ENCODE peak calls at places on chromosomes 5 and 9, in eight cellular contexts. One of them, this sample, is unnamed.

GRCh38 chr5:174692982-174693422 is 31.4 kb upstream of the MSX2 start:
- DNase-seq in activated T-helper 1 cell treated with anti-CD3 and anti-CD28 coated beads, Interleukin-2, amount 50 U/mL, for 16 hours: no peak
- DNase-seq in endothelial cell: peak
- DNase-seq in NCI-H1092 treated with DMSO at 0.1 percent for 48 hours: no peak
- DNase-seq in NCI-H2081: no peak
- DNase-seq in left ventricle myocardium inferior: no peak
- DNase-seq in M059J: no peak
- DNase-seq in tibial artery: no peak
- DNase-seq in this sample: no peak

GRCh38 chr9:38263534-38263933 is 129.0 kb upstream of the ALDH1B1 start:
- DNase-seq in M059J: peak
- DNase-seq in activated T-helper 1 cell treated with anti-CD3 and anti-CD28 coated beads, Interleukin-2, amount 50 U/mL, for 16 hours: no peak
- DNase-seq in NCI-H2081: no peak
- DNase-seq in NCI-H1092 treated with DMSO at 0.1 percent for 48 hours: peak
- DNase-seq in left ventricle myocardium inferior: no peak
- DNase-seq in endothelial cell: no peak
- DNase-seq in tibial artery: no peak
- DNase-seq in this sample: peak

GRCh38 chr9:133141833-133142594 is 21.0 kb upstream of the RALGDS start:
- DNase-seq in NCI-H2081: peak
- DNase-seq in endothelial cell: no peak
- DNase-seq in left ventricle myocardium inferior: peak
- DNase-seq in NCI-H1092 treated with DMSO at 0.1 percent for 48 hours: peak
- DNase-seq in activated T-helper 1 cell treated with anti-CD3 and anti-CD28 coated beads, Interleukin-2, amount 50 U/mL, for 16 hours: peak
- DNase-seq in M059J: no peak
- DNase-seq in tibial artery: no peak
- DNase-seq in this sample: no peak

GRCh38 chr5:175895701-175896102 is 24.3 kb downstream of the CPLX2 start:
- DNase-seq in M059J: peak
- DNase-seq in activated T-helper 1 cell treated with anti-CD3 and anti-CD28 coated beads, Interleukin-2, amount 50 U/mL, for 16 hours: no peak
- DNase-seq in left ventricle myocardium inferior: no peak
- DNase-seq in tibial artery: no peak
- DNase-seq in endothelial cell: no peak
- DNase-seq in NCI-H2081: no peak
- DNase-seq in NCI-H1092 treated with DMSO at 0.1 percent for 48 hours: no peak
- DNase-seq in this sample: no peak

GRCh38 chr9:128632486-128632885 is 24.2 kb downstream of the DYNC2I2 start:
- DNase-seq in NCI-H2081: no peak
- DNase-seq in NCI-H1092 treated with DMSO at 0.1 percent for 48 hours: no peak
- DNase-seq in endothelial cell: no peak
- DNase-seq in tibial artery: no peak
- DNase-seq in activated T-helper 1 cell treated with anti-CD3 and anti-CD28 coated beads, Interleukin-2, amount 50 U/mL, for 16 hours: no peak
- DNase-seq in left ventricle myocardium inferior: no peak
- DNase-seq in M059J: no peak
- DNase-seq in this sample: no peak

GRCh38 chr5:139294372-139295165 is 1.0 kb downstream of the MATR3 start:
- DNase-seq in M059J: peak
- DNase-seq in activated T-helper 1 cell treated with anti-CD3 and anti-CD28 coated beads, Interleukin-2, amount 50 U/mL, for 16 hours: peak
- DNase-seq in endothelial cell: peak
- DNase-seq in NCI-H2081: peak
- DNase-seq in left ventricle myocardium inferior: peak
- DNase-seq in NCI-H1092 treated with DMSO at 0.1 percent for 48 hours: peak
- DNase-seq in tibial artery: peak
- DNase-seq in this sample: no peak

GRCh38 chr9:83007521-83008300 is 55.2 kb downstream of the RASEF start:
- DNase-seq in activated T-helper 1 cell treated with anti-CD3 and anti-CD28 coated beads, Interleukin-2, amount 50 U/mL, for 16 hours: no peak
- DNase-seq in left ventricle myocardium inferior: no peak
- DNase-seq in M059J: no peak
- DNase-seq in NCI-H2081: no peak
- DNase-seq in endothelial cell: peak
- DNase-seq in tibial artery: no peak
- DNase-seq in NCI-H1092 treated with DMSO at 0.1 percent for 48 hours: no peak
- DNase-seq in this sample: no peak

GRCh38 chr9:99128133-99128406 is 23.2 kb downstream of the TGFBR1 start:
- DNase-seq in left ventricle myocardium inferior: no peak
- DNase-seq in tibial artery: no peak
- DNase-seq in M059J: no peak
- DNase-seq in activated T-helper 1 cell treated with anti-CD3 and anti-CD28 coated beads, Interleukin-2, amount 50 U/mL, for 16 hours: no peak
- DNase-seq in endothelial cell: no peak
- DNase-seq in NCI-H1092 treated with DMSO at 0.1 percent for 48 hours: no peak
- DNase-seq in NCI-H2081: no peak
- DNase-seq in this sample: no peak

GRCh38 chr9:116202219-116202912 is 48.8 kb downstream of the PAPPA start:
- DNase-seq in NCI-H1092 treated with DMSO at 0.1 percent for 48 hours: no peak
- DNase-seq in M059J: peak
- DNase-seq in NCI-H2081: no peak
- DNase-seq in tibial artery: no peak
- DNase-seq in endothelial cell: no peak
- DNase-seq in left ventricle myocardium inferior: no peak
- DNase-seq in activated T-helper 1 cell treated with anti-CD3 and anti-CD28 coated beads, Interleukin-2, amount 50 U/mL, for 16 hours: no peak
- DNase-seq in this sample: no peak

GRCh38 chr9:125486576-125486975 is 220.4 kb downstream of the MAPKAP1 start:
- DNase-seq in endothelial cell: no peak
- DNase-seq in activated T-helper 1 cell treated with anti-CD3 and anti-CD28 coated beads, Interleukin-2, amount 50 U/mL, for 16 hours: no peak
- DNase-seq in NCI-H2081: no peak
- DNase-seq in left ventricle myocardium inferior: peak
- DNase-seq in tibial artery: peak
- DNase-seq in M059J: no peak
- DNase-seq in NCI-H1092 treated with DMSO at 0.1 percent for 48 hours: no peak
- DNase-seq in this sample: no peak

GRCh38 chr5:133818031-133818431 is 150.4 kb downstream of the C5orf15 start:
- DNase-seq in M059J: peak
- DNase-seq in NCI-H2081: no peak
- DNase-seq in activated T-helper 1 cell treated with anti-CD3 and anti-CD28 coated beads, Interleukin-2, amount 50 U/mL, for 16 hours: no peak
- DNase-seq in tibial artery: peak
- DNase-seq in NCI-H1092 treated with DMSO at 0.1 percent for 48 hours: no peak
- DNase-seq in endothelial cell: no peak
- DNase-seq in left ventricle myocardium inferior: peak
- DNase-seq in this sample: no peak

GRCh38 chr9:116156621-116157314 is 3.2 kb downstream of the PAPPA start:
- DNase-seq in M059J: peak
- DNase-seq in tibial artery: peak
- DNase-seq in NCI-H2081: peak
- DNase-seq in NCI-H1092 treated with DMSO at 0.1 percent for 48 hours: peak
- DNase-seq in left ventricle myocardium inferior: peak
- DNase-seq in activated T-helper 1 cell treated with anti-CD3 and anti-CD28 coated beads, Interleukin-2, amount 50 U/mL, for 16 hours: no peak
- DNase-seq in endothelial cell: peak
- DNase-seq in this sample: peak

GRCh38 chr5:87541033-87541432 is 128.3 kb upstream of the CCNH start:
- DNase-seq in M059J: peak
- DNase-seq in NCI-H2081: peak
- DNase-seq in left ventricle myocardium inferior: peak
- DNase-seq in activated T-helper 1 cell treated with anti-CD3 and anti-CD28 coated beads, Interleukin-2, amount 50 U/mL, for 16 hours: no peak
- DNase-seq in NCI-H1092 treated with DMSO at 0.1 percent for 48 hours: peak
- DNase-seq in endothelial cell: peak
- DNase-seq in tibial artery: peak
- DNase-seq in this sample: peak

GRCh38 chr9:36903541-36904435 is 130.3 kb downstream of the PAX5 start:
- DNase-seq in activated T-helper 1 cell treated with anti-CD3 and anti-CD28 coated beads, Interleukin-2, amount 50 U/mL, for 16 hours: no peak
- DNase-seq in tibial artery: no peak
- DNase-seq in endothelial cell: no peak
- DNase-seq in NCI-H2081: no peak
- DNase-seq in M059J: peak
- DNase-seq in left ventricle myocardium inferior: no peak
- DNase-seq in NCI-H1092 treated with DMSO at 0.1 percent for 48 hours: no peak
- DNase-seq in this sample: no peak

GRCh38 chr9:14173730-14174129 is 140.2 kb downstream of the NFIB start:
- DNase-seq in NCI-H1092 treated with DMSO at 0.1 percent for 48 hours: peak
- DNase-seq in left ventricle myocardium inferior: no peak
- DNase-seq in activated T-helper 1 cell treated with anti-CD3 and anti-CD28 coated beads, Interleukin-2, amount 50 U/mL, for 16 hours: no peak
- DNase-seq in M059J: no peak
- DNase-seq in NCI-H2081: peak
- DNase-seq in endothelial cell: no peak
- DNase-seq in tibial artery: no peak
- DNase-seq in this sample: no peak

GRCh38 chr9:126838055-126838811 is 22.2 kb upstream of the ZBTB34 start:
- DNase-seq in activated T-helper 1 cell treated with anti-CD3 and anti-CD28 coated beads, Interleukin-2, amount 50 U/mL, for 16 hours: no peak
- DNase-seq in NCI-H1092 treated with DMSO at 0.1 percent for 48 hours: no peak
- DNase-seq in left ventricle myocardium inferior: no peak
- DNase-seq in endothelial cell: no peak
- DNase-seq in tibial artery: no peak
- DNase-seq in NCI-H2081: no peak
- DNase-seq in M059J: no peak
- DNase-seq in this sample: no peak

GRCh38 chr9:3437031-3437430 is 88.8 kb downstream of the RFX3 start:
- DNase-seq in activated T-helper 1 cell treated with anti-CD3 and anti-CD28 coated beads, Interleukin-2, amount 50 U/mL, for 16 hours: no peak
- DNase-seq in endothelial cell: no peak
- DNase-seq in NCI-H1092 treated with DMSO at 0.1 percent for 48 hours: peak
- DNase-seq in left ventricle myocardium inferior: no peak
- DNase-seq in tibial artery: no peak
- DNase-seq in M059J: no peak
- DNase-seq in NCI-H2081: peak
- DNase-seq in this sample: no peak

GRCh38 chr5:6218116-6218515 is 160.2 kb downstream of the MED10 start:
- DNase-seq in M059J: no peak
- DNase-seq in activated T-helper 1 cell treated with anti-CD3 and anti-CD28 coated beads, Interleukin-2, amount 50 U/mL, for 16 hours: no peak
- DNase-seq in endothelial cell: no peak
- DNase-seq in NCI-H2081: no peak
- DNase-seq in left ventricle myocardium inferior: no peak
- DNase-seq in tibial artery: no peak
- DNase-seq in NCI-H1092 treated with DMSO at 0.1 percent for 48 hours: no peak
- DNase-seq in this sample: no peak

GRCh38 chr5:9838906-9839305 is 208.8 kb upstream of the TAS2R1 start:
- DNase-seq in activated T-helper 1 cell treated with anti-CD3 and anti-CD28 coated beads, Interleukin-2, amount 50 U/mL, for 16 hours: no peak
- DNase-seq in left ventricle myocardium inferior: no peak
- DNase-seq in NCI-H1092 treated with DMSO at 0.1 percent for 48 hours: no peak
- DNase-seq in endothelial cell: no peak
- DNase-seq in NCI-H2081: no peak
- DNase-seq in tibial artery: no peak
- DNase-seq in M059J: no peak
- DNase-seq in this sample: no peak

GRCh38 chr5:142717582-142718215 is 31.8 kb upstream of the FGF1 start:
- DNase-seq in NCI-H2081: peak
- DNase-seq in activated T-helper 1 cell treated with anti-CD3 and anti-CD28 coated beads, Interleukin-2, amount 50 U/mL, for 16 hours: no peak
- DNase-seq in left ventricle myocardium inferior: no peak
- DNase-seq in NCI-H1092 treated with DMSO at 0.1 percent for 48 hours: peak
- DNase-seq in M059J: peak
- DNase-seq in tibial artery: no peak
- DNase-seq in endothelial cell: peak
- DNase-seq in this sample: no peak

GRCh38 chr5:60262576-60263295 is 369.2 kb upstream of the PDE4D start:
- DNase-seq in activated T-helper 1 cell treated with anti-CD3 and anti-CD28 coated beads, Interleukin-2, amount 50 U/mL, for 16 hours: no peak
- DNase-seq in left ventricle myocardium inferior: no peak
- DNase-seq in endothelial cell: no peak
- DNase-seq in NCI-H2081: no peak
- DNase-seq in NCI-H1092 treated with DMSO at 0.1 percent for 48 hours: no peak
- DNase-seq in tibial artery: no peak
- DNase-seq in M059J: no peak
- DNase-seq in this sample: no peak

GRCh38 chr5:29157975-29158374 is 2035.5 kb upstream of the CDH6 start:
- DNase-seq in endothelial cell: no peak
- DNase-seq in NCI-H2081: no peak
- DNase-seq in NCI-H1092 treated with DMSO at 0.1 percent for 48 hours: no peak
- DNase-seq in M059J: no peak
- DNase-seq in activated T-helper 1 cell treated with anti-CD3 and anti-CD28 coated beads, Interleukin-2, amount 50 U/mL, for 16 hours: no peak
- DNase-seq in tibial artery: no peak
- DNase-seq in left ventricle myocardium inferior: no peak
- DNase-seq in this sample: no peak

GRCh38 chr9:76634356-76635054 is 129.7 kb upstream of the PCA3 start:
- DNase-seq in activated T-helper 1 cell treated with anti-CD3 and anti-CD28 coated beads, Interleukin-2, amount 50 U/mL, for 16 hours: no peak
- DNase-seq in tibial artery: no peak
- DNase-seq in NCI-H2081: no peak
- DNase-seq in endothelial cell: no peak
- DNase-seq in NCI-H1092 treated with DMSO at 0.1 percent for 48 hours: no peak
- DNase-seq in left ventricle myocardium inferior: no peak
- DNase-seq in M059J: peak
- DNase-seq in this sample: peak

GRCh38 chr9:128254855-128255759 is 20.7 kb downstream of the GOLGA2 start:
- DNase-seq in NCI-H1092 treated with DMSO at 0.1 percent for 48 hours: peak
- DNase-seq in M059J: peak
- DNase-seq in left ventricle myocardium inferior: peak
- DNase-seq in tibial artery: peak
- DNase-seq in activated T-helper 1 cell treated with anti-CD3 and anti-CD28 coated beads, Interleukin-2, amount 50 U/mL, for 16 hours: peak
- DNase-seq in endothelial cell: peak
- DNase-seq in NCI-H2081: peak
- DNase-seq in this sample: no peak

GRCh38 chr9:130149654-130150286 is 22.4 kb upstream of the NCS1 start:
- DNase-seq in endothelial cell: no peak
- DNase-seq in tibial artery: no peak
- DNase-seq in M059J: no peak
- DNase-seq in NCI-H2081: no peak
- DNase-seq in activated T-helper 1 cell treated with anti-CD3 and anti-CD28 coated beads, Interleukin-2, amount 50 U/mL, for 16 hours: no peak
- DNase-seq in left ventricle myocardium inferior: no peak
- DNase-seq in NCI-H1092 treated with DMSO at 0.1 percent for 48 hours: no peak
- DNase-seq in this sample: no peak

GRCh38 chr5:112419596-112420110 is 576 bp upstream of the EPB41L4A start:
- DNase-seq in NCI-H2081: peak
- DNase-seq in left ventricle myocardium inferior: peak
- DNase-seq in tibial artery: peak
- DNase-seq in endothelial cell: no peak
- DNase-seq in NCI-H1092 treated with DMSO at 0.1 percent for 48 hours: peak
- DNase-seq in activated T-helper 1 cell treated with anti-CD3 and anti-CD28 coated beads, Interleukin-2, amount 50 U/mL, for 16 hours: no peak
- DNase-seq in M059J: peak
- DNase-seq in this sample: no peak

GRCh38 chr9:96294146-96294545 is 7.8 kb downstream of the HSD17B3 start:
- DNase-seq in left ventricle myocardium inferior: no peak
- DNase-seq in tibial artery: no peak
- DNase-seq in activated T-helper 1 cell treated with anti-CD3 and anti-CD28 coated beads, Interleukin-2, amount 50 U/mL, for 16 hours: no peak
- DNase-seq in NCI-H2081: no peak
- DNase-seq in endothelial cell: no peak
- DNase-seq in M059J: no peak
- DNase-seq in NCI-H1092 treated with DMSO at 0.1 percent for 48 hours: no peak
- DNase-seq in this sample: no peak

GRCh38 chr5:151683936-151684586 is 2.7 kb downstream of the SPARC start:
- DNase-seq in M059J: no peak
- DNase-seq in activated T-helper 1 cell treated with anti-CD3 and anti-CD28 coated beads, Interleukin-2, amount 50 U/mL, for 16 hours: no peak
- DNase-seq in NCI-H1092 treated with DMSO at 0.1 percent for 48 hours: no peak
- DNase-seq in left ventricle myocardium inferior: no peak
- DNase-seq in tibial artery: peak
- DNase-seq in endothelial cell: no peak
- DNase-seq in NCI-H2081: no peak
- DNase-seq in this sample: no peak

GRCh38 chr5:166551384-166551783 is 1740.1 kb upstream of the WWC1 start:
- DNase-seq in M059J: no peak
- DNase-seq in tibial artery: no peak
- DNase-seq in activated T-helper 1 cell treated with anti-CD3 and anti-CD28 coated beads, Interleukin-2, amount 50 U/mL, for 16 hours: no peak
- DNase-seq in NCI-H1092 treated with DMSO at 0.1 percent for 48 hours: no peak
- DNase-seq in endothelial cell: no peak
- DNase-seq in left ventricle myocardium inferior: no peak
- DNase-seq in NCI-H2081: peak
- DNase-seq in this sample: no peak

This sample was measured in LNCaP clone FGC.